ENCODE peak calls at places on chromosomes 3 and 15, in ten cellular contexts. C is HS-27A; F is NCI-H1092 treated with DMSO at 0.1 percent for 48 hours; L is activated CD8-positive, alpha-beta memory T cell treated with anti-CD3 and anti-CD28 coated beads, Interleukin-2, amount 10 ng/mL, durations not matched to agents 7 days and 5 days; D is CD8-positive, alpha-beta T cell; H is epithelial cell of prostate; V is sciatic nerve; M is activated effector memory CD4-positive, alpha-beta T cell treated with anti-CD3 and anti-CD28 coated beads, Interleukin-2, amount 50 U/mL, for 16 hours; W is choroid plexus epithelial cell; P is renal cortical epithelial cell. Q is an unnamed sample.

GRCh38 chr15:70062321-70062956 is 35.3 kb downstream of the TLE3 start:
- DNase-seq in C (no peak), F (peak; percentile 95), L (no peak), D (no peak), H (no peak), V (peak; percentile 91), M (peak; percentile 53), W (peak; percentile 94), P (peak; percentile 85), Q (peak; percentile 96)

GRCh38 chr3:180401226-180401625 is 200.7 kb upstream of the TTC14 start:
- DNase-seq in C (no peak), F (no peak), L (no peak), D (no peak), H (no peak), V (no peak), M (no peak), W (no peak), P (no peak), Q (no peak)

GRCh38 chr3:53809764-53810400 is 36.3 kb downstream of the CHDH start:
- DNase-seq in C (no peak), F (no peak), L (no peak), D (no peak), H (no peak), V (peak; percentile 47), M (no peak), W (no peak), P (no peak), Q (no peak)

GRCh38 chr3:118637866-118638265 is 396.8 kb downstream of the IGSF11 start:
- DNase-seq in C (no peak), F (no peak), L (no peak), D (no peak), H (no peak), V (no peak), M (no peak), W (no peak), P (no peak), Q (no peak)

GRCh38 chr3:128283429-128283828 is 130.1 kb downstream of the EEFSEC start:
- DNase-seq in C (no peak), F (no peak), L (peak; percentile 30), D (no peak), H (no peak), V (no peak), M (no peak), W (no peak), P (no peak), Q (no peak)

GRCh38 chr15:41564286-41564959 is 5.4 kb downstream of the TYRO3 start:
- DNase-seq in C (no peak), F (no peak), L (no peak), D (no peak), H (no peak), V (no peak), M (no peak), W (peak; percentile 64), P (peak; percentile 21), Q (peak; percentile 22)

GRCh38 chr3:71646971-71647370 is 63.4 kb upstream of the FOXP1 start:
- DNase-seq in C (no peak), F (no peak), L (no peak), D (no peak), H (no peak), V (no peak), M (no peak), W (no peak), P (no peak), Q (no peak)

GRCh38 chr3:118277803-118278202 is 756.8 kb downstream of the IGSF11 start:
- DNase-seq in C (no peak), F (no peak), L (no peak), D (no peak), H (no peak), V (no peak), M (no peak), W (no peak), P (no peak), Q (no peak)

GRCh38 chr15:38844683-38845195 is 280.1 kb upstream of the RASGRP1 start:
- DNase-seq in C (no peak), F (no peak), L (no peak), D (no peak), H (no peak), V (no peak), M (no peak), W (no peak), P (no peak), Q (no peak)

GRCh38 chr3:169822540-169822939 is 9.8 kb upstream of the LRRC34 start:
- DNase-seq in C (no peak), F (no peak), L (no peak), D (no peak), H (no peak), V (no peak), M (no peak), W (no peak), P (no peak), Q (no peak)

GRCh38 chr15:40405501-40406381 is at the start of gene IVD:
- DNase-seq in C (peak; percentile 83), F (peak; percentile 90), L (peak; percentile 97), D (peak; percentile 94), H (no peak), V (peak; percentile 97), M (peak; percentile 95), W (peak; percentile 97), P (peak; percentile 89), Q (peak; percentile 96)

GRCh38 chr3:111045564-111045963 is 26.1 kb upstream of the NECTIN3 start:
- DNase-seq in C (no peak), F (no peak), L (no peak), D (no peak), H (no peak), V (no peak), M (no peak), W (peak; percentile 42), P (no peak), Q (peak; percentile 6)

GRCh38 chr3:171695476-171695875 is 114.8 kb downstream of the PLD1 start:
- DNase-seq in C (no peak), F (no peak), L (no peak), D (no peak), H (no peak), V (no peak), M (no peak), W (peak; percentile 41), P (no peak), Q (no peak)

GRCh38 chr15:33453761-33454160 is 143.0 kb downstream of the RYR3 start:
- DNase-seq in C (no peak), F (no peak), L (no peak), D (no peak), H (no peak), V (no peak), M (no peak), W (no peak), P (peak; percentile 99), Q (no peak)

GRCh38 chr3:159988617-159989251 is at the start of gene IL12A:
- DNase-seq in C (no peak), F (peak; percentile 2), L (peak; percentile 89), D (peak; percentile 89), H (no peak), V (peak; percentile 89), M (peak; percentile 94), W (peak; percentile 73), P (peak; percentile 41), Q (peak; percentile 73)

GRCh38 chr3:41853495-41853894 is 108.4 kb downstream of the ULK4 start:
- DNase-seq in C (no peak), F (no peak), L (no peak), D (no peak), H (no peak), V (no peak), M (no peak), W (peak; percentile 13), P (no peak), Q (no peak)

GRCh38 chr15:38853608-38854007 is 289.0 kb upstream of the RASGRP1 start:
- DNase-seq in C (no peak), F (no peak), L (no peak), D (peak; percentile 51), H (no peak), V (no peak), M (peak; percentile 71), W (peak; percentile 70), P (no peak), Q (no peak)

GRCh38 chr15:60620707-60621106 is 141.8 kb upstream of the ICE2 start:
- DNase-seq in C (no peak), F (no peak), L (no peak), D (no peak), H (no peak), V (no peak), M (no peak), W (no peak), P (no peak), Q (peak; percentile 19)